ENCODE peak calls at places on chromosomes 6 and 20, in nine cellular contexts. H is ACHN; M is stimulated activated CD4-positive, alpha-beta T cell treated with anti-CD3 and anti-CD28 coated beads, Interleukin-4, amount 100 ng/mL, for 24 hours; T is fibroblast of mammary gland; V is GM03348; K is DMS79; P is activated CD8-positive, alpha-beta memory T cell treated with anti-CD3 and anti-CD28 coated beads for 1 hour; I is fibroblast of lung; B is AML-193. R is an unnamed sample.

GRCh38 chr6:21587182-21587924 is 6.2 kb upstream of the SOX4 start:
- DNase-seq in H (peak; percentile 65), M (peak; percentile 9), T (peak; percentile 63), V (peak; percentile 73), K (peak; percentile 98), P (no peak), I (peak; percentile 71), B (peak; percentile 39), R (peak; percentile 41)

GRCh38 chr6:126926926-126927325 is 191.5 kb upstream of the RSPO3 start:
- DNase-seq in H (no peak), M (no peak), T (no peak), V (no peak), K (no peak), P (no peak), I (peak; percentile 3), B (no peak), R (no peak)

GRCh38 chr20:4697874-4698221 is 23.9 kb upstream of the PRND start:
- DNase-seq in H (no peak), M (no peak), T (no peak), V (no peak), K (no peak), P (no peak), I (no peak), B (no peak), R (no peak)

GRCh38 chr6:143234686-143235085 is 174.0 kb downstream of the AIG1 start:
- DNase-seq in H (no peak), M (no peak), T (peak; percentile 43), V (no peak), K (no peak), P (no peak), I (no peak), B (no peak), R (peak; percentile 28)

GRCh38 chr6:36067374-36068011 is 39.9 kb downstream of the MAPK14 start:
- DNase-seq in H (no peak), M (no peak), T (peak; percentile 50), V (peak; percentile 20), K (no peak), P (no peak), I (peak; percentile 63), B (no peak), R (no peak)

GRCh38 chr20:11195899-11196558 is 522.2 kb upstream of the JAG1 start:
- DNase-seq in H (peak; percentile 37), M (no peak), T (peak; percentile 56), V (peak; percentile 32), K (no peak), P (no peak), I (peak; percentile 70), B (no peak), R (peak; percentile 16)

GRCh38 chr20:64219202-64219601 is 36.3 kb upstream of the PCMTD2 start:
- DNase-seq in H (no peak), M (no peak), T (no peak), V (peak; percentile 34), K (no peak), P (no peak), I (no peak), B (no peak), R (no peak)

GRCh38 chr6:13548500-13549210 is 25.7 kb upstream of the SIRT5 start:
- DNase-seq in H (no peak), M (no peak), T (no peak), V (no peak), K (no peak), P (no peak), I (no peak), B (no peak), R (no peak)

GRCh38 chr6:6436366-6436765 is 115.9 kb upstream of the F13A1 start:
- DNase-seq in H (no peak), M (no peak), T (no peak), V (no peak), K (no peak), P (no peak), I (no peak), B (no peak), R (no peak)

GRCh38 chr6:64100702-64101101 is 465.1 kb downstream of the PHF3 start:
- DNase-seq in H (no peak), M (no peak), T (no peak), V (no peak), K (no peak), P (no peak), I (no peak), B (no peak), R (no peak)

GRCh38 chr6:85912582-85912981 is 269.9 kb upstream of the SYNCRIP start:
- DNase-seq in H (no peak), M (no peak), T (no peak), V (no peak), K (no peak), P (no peak), I (no peak), B (no peak), R (no peak)

GRCh38 chr20:59778615-59779200 is 154.7 kb downstream of the SYCP2 start:
- DNase-seq in H (no peak), M (no peak), T (no peak), V (no peak), K (no peak), P (no peak), I (no peak), B (no peak), R (no peak)

GRCh38 chr20:9440891-9441290 is 73.5 kb upstream of the LAMP5 start:
- DNase-seq in H (no peak), M (no peak), T (no peak), V (no peak), K (no peak), P (no peak), I (peak; percentile 43), B (no peak), R (no peak)

GRCh38 chr20:50305636-50306477 is 115.2 kb downstream of the CEBPB start:
- DNase-seq in H (no peak), M (no peak), T (peak; percentile 87), V (no peak), K (no peak), P (no peak), I (no peak), B (no peak), R (peak; percentile 40)

GRCh38 chr20:57475388-57476072 is 49.4 kb downstream of the CTCFL start:
- DNase-seq in H (no peak), M (no peak), T (no peak), V (no peak), K (no peak), P (no peak), I (no peak), B (no peak), R (no peak)

GRCh38 chr20:37202267-37202943 is 23.1 kb upstream of the MROH8 start:
- DNase-seq in H (peak; percentile 94), M (peak; percentile 20), T (peak; percentile 96), V (peak; percentile 89), K (no peak), P (no peak), I (peak; percentile 98), B (peak; percentile 49), R (peak; percentile 94)

GRCh38 chr6:151325075-151326050 is 66.0 kb downstream of the ZBTB2 start:
- DNase-seq in H (peak; percentile 83), M (peak; percentile 15), T (peak; percentile 86), V (peak; percentile 80), K (no peak), P (no peak), I (peak; percentile 71), B (no peak), R (peak; percentile 50)

GRCh38 chr6:85923013-85923430 is 280.3 kb upstream of the SYNCRIP start:
- DNase-seq in H (peak; percentile 48), M (peak; percentile 6), T (peak; percentile 48), V (peak; percentile 42), K (no peak), P (no peak), I (peak; percentile 34), B (peak; percentile 44), R (peak; percentile 13)

GRCh38 chr6:83442752-83443151 is 11.9 kb upstream of the ME1 start:
- DNase-seq in H (no peak), M (no peak), T (peak; percentile 27), V (peak; percentile 12), K (no peak), P (no peak), I (peak; percentile 78), B (peak; percentile 85), R (peak; percentile 9)

GRCh38 chr6:3324262-3324942 is 65.7 kb downstream of the PSMG4 start:
- DNase-seq in H (peak; percentile 50), M (peak; percentile 18), T (peak; percentile 95), V (peak; percentile 84), K (no peak), P (no peak), I (peak; percentile 98), B (no peak), R (peak; percentile 76)

GRCh38 chr20:15253431-15253830 is 916.0 kb upstream of the FLRT3 start:
- DNase-seq in H (no peak), M (no peak), T (no peak), V (no peak), K (no peak), P (no peak), I (no peak), B (no peak), R (no peak)

R was measured in AG08395.